ENCODE peak calls at places on chromosomes 2 and 18, in ten cellular contexts. P, E, Y, R, I, M, U, X, S and Z are unnamed samples.

GRCh38 chr2:2260691-2261268 is 70.3 kb downstream of the MYT1L start:
- DNase-seq in P (no peak), E (no peak), Y (no peak), R (no peak), I (no peak), M (no peak), U (no peak), X (no peak), S (no peak), Z (no peak)

GRCh38 chr2:43024515-43024962 is 201.9 kb downstream of the ZFP36L2 start:
- DNase-seq in P (peak; percentile 43), E (peak; percentile 64), Y (peak; percentile 9), R (peak; percentile 32), I (peak; percentile 57), M (peak; percentile 12), U (peak; percentile 77), X (peak; percentile 61), S (peak; percentile 64), Z (peak; percentile 67)

GRCh38 chr18:8719192-8719591 is 13.8 kb downstream of the MTCL1 start:
- DNase-seq in P (peak; percentile 77), E (no peak), Y (no peak), R (no peak), I (peak; percentile 21), M (no peak), U (no peak), X (no peak), S (no peak), Z (peak; percentile 37)

GRCh38 chr2:74762789-74763188 is 71.1 kb upstream of the HK2 start:
- DNase-seq in P (no peak), E (no peak), Y (no peak), R (no peak), I (no peak), M (no peak), U (no peak), X (peak; percentile 11), S (no peak), Z (no peak)

GRCh38 chr2:43877782-43878464 is 39.2 kb downstream of the ABCG8 start:
- DNase-seq in P (peak; percentile 47), E (peak; percentile 59), Y (peak; percentile 56), R (peak; percentile 56), I (peak; percentile 54), M (peak; percentile 23), U (no peak), X (peak; percentile 58), S (peak; percentile 71), Z (peak; percentile 59)

GRCh38 chr2:54531558-54531957 is 75.4 kb downstream of the SPTBN1 start:
- DNase-seq in P (peak; percentile 90), E (peak; percentile 58), Y (no peak), R (no peak), I (peak; percentile 81), M (peak; percentile 8), U (no peak), X (no peak), S (peak; percentile 86), Z (peak; percentile 78)

GRCh38 chr2:134933732-134934131 is 15.1 kb downstream of the CCNT2 start:
- DNase-seq in P (no peak), E (no peak), Y (no peak), R (no peak), I (no peak), M (no peak), U (no peak), X (no peak), S (no peak), Z (no peak)

GRCh38 chr18:40662898-40663437 is 1292.1 kb upstream of the PIK3C3 start:
- DNase-seq in P (no peak), E (no peak), Y (no peak), R (no peak), I (no peak), M (no peak), U (no peak), X (no peak), S (no peak), Z (no peak)

GRCh38 chr2:157891630-157892016 is 15.5 kb upstream of the ACVR1 start:
- DNase-seq in P (no peak), E (no peak), Y (no peak), R (no peak), I (no peak), M (no peak), U (no peak), X (no peak), S (no peak), Z (no peak)

GRCh38 chr2:47072728-47073191 is 82.3 kb downstream of the STPG4 start:
- DNase-seq in P (no peak), E (no peak), Y (no peak), R (no peak), I (no peak), M (no peak), U (peak; percentile 77), X (peak; percentile 24), S (no peak), Z (no peak)

GRCh38 chr2:26438526-26438925 is 36.8 kb downstream of the DRC1 start:
- DNase-seq in P (peak; percentile 69), E (no peak), Y (no peak), R (no peak), I (peak; percentile 35), M (no peak), U (no peak), X (no peak), S (peak; percentile 68), Z (peak; percentile 16)
- TF ChIP-seq CTCF in P (no peak), E (no peak), Y (no peak), R (no peak), I (no peak), M (no peak), U (no peak), X (no peak), S (no peak), Z (no peak)

GRCh38 chr2:186532891-186533290 is 46.8 kb downstream of the ZC3H15 start:
- DNase-seq in P (peak; percentile 86), E (peak; percentile 76), Y (no peak), R (no peak), I (peak; percentile 89), M (no peak), U (no peak), X (no peak), S (peak; percentile 85), Z (no peak)
- H3K4me3 ChIP-seq in P (no peak overlapping the region), E (no peak overlapping the region), Y (no peak overlapping the region), R (no peak overlapping the region), I (no peak overlapping the region), M (no peak overlapping the region), U (no peak overlapping the region), X (no peak overlapping the region), S (no peak overlapping the region), Z (no peak overlapping the region)

DNA sequence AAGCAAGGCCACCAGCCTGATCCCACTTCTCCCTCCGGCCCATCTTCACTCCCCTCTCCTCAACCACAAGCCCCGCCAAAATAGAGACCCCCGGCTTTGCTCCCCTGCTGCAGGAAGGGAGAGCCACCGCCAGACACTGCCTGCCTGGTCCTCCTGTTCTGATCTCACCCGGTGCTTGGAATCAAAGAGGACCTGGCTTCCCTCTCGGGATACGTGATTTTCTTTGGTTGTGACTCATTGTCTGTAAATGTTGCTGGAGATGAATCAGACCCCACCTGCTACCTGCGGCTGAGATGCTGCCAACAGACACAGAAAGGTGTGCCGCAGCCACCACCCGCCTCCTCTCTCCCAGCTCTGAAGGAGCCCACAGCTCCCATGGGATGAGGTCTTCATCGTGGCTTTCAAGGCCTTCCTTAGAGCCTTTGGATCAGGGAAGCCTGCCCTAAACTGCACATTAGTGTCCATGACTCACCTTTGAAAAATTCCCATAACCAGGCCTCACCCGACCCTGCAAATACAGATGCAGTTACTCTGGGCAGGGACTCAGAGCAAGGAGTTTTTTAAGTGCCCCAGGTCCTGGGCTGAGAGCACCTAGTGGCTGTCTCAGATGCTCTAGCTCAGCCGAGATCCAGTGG is 79.4 kb upstream of the ZNF532 start:
- DNase-seq in P (peak; percentile 96), E (peak; percentile 69), Y (no peak), R (peak; percentile 92), I (peak; percentile 85), M (peak; percentile 88), U (no peak), X (no peak), S (peak; percentile 92), Z (peak; percentile 92)
- TF ChIP-seq CTCF in P (no peak), E (no peak), Y (no peak), R (peak; percentile 20), I (peak; percentile 26), M (peak; percentile 39), U (no peak), X (no peak), S (peak; percentile 26), Z (peak; percentile 25)

DNA sequence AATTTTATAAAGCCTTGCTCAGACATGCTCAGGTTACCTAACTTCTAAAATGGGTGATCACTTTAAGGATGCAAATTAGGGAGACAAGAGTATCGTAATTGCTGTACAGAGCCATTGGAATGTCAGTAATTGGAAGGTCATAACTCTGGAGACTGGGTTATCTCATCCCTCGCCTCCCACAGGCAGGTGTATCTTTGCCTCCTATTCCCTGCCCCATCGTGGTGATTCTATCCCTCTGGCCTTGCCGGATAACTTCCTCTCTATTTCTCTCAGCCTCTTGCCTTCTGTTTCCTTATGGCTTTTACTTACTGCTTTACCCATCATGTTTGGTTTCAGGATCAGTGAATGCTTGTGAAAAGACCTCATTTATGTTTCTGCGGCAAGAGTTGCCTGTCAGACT is 2.5 kb downstream of the PDK1 start:
- DNase-seq in P (no peak), E (no peak), Y (peak; percentile 36), R (no peak), I (no peak), M (no peak), U (no peak), X (no peak), S (no peak), Z (no peak)
- H3K4me3 ChIP-seq in P (peak overlapping the region; percentile 87), E (no peak overlapping the region), Y (peak overlapping the region; percentile 86), R (no peak overlapping the region), I (no peak overlapping the region), M (no peak overlapping the region), U (no peak overlapping the region), X (no peak overlapping the region), S (no peak overlapping the region), Z (no peak overlapping the region)

GRCh38 chr2:161570424-161571050 is 53.7 kb upstream of the SLC4A10 start:
- DNase-seq in P (no peak), E (no peak), Y (no peak), R (no peak), I (no peak), M (no peak), U (no peak), X (no peak), S (peak; percentile 3), Z (no peak)
- TF ChIP-seq CTCF in P (no peak), E (no peak), Y (peak; percentile 24), R (no peak), I (peak; percentile 19), M (peak; percentile 61), U (no peak), X (no peak), S (peak; percentile 26), Z (peak; percentile 25)

DNA sequence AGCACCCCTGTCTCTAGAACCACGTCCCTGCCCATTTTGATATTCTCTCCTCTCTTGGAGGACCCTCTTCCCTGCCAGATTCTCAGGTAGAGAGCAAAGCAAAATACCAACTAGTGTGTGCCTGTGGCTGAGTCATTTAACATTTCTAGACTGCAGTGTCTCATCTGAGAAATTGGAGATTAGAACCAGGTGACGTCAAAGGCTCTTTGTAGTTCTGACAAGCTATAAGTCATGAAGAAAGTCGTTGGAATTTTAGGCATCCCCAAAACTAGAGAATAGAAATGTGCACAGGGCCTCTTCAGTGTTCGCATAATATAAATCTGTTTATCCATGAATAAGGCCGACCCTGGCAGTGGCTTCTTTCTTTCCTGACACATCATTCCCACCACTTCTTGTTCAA is 74.4 kb upstream of the TANC1 start:
- DNase-seq in P (peak; percentile 97), E (no peak), Y (no peak), R (no peak), I (peak; percentile 78), M (no peak), U (no peak), X (no peak), S (peak; percentile 67), Z (peak; percentile 45)
- H3K4me3 ChIP-seq in P (no peak overlapping the region), E (no peak overlapping the region), Y (no peak overlapping the region), R (no peak overlapping the region), I (no peak overlapping the region), M (no peak overlapping the region), U (no peak overlapping the region), X (no peak overlapping the region), S (no peak overlapping the region), Z (no peak overlapping the region)